ENCODE peak calls at places on chromosomes 6 and 20, in seven cellular contexts. E is heart right ventricle, N is IMR-90, R is fibroblast of the aortic adventitia, Y is astrocyte of the spinal cord, P is GM12865, G is lower leg skin. U is an unnamed sample.

GRCh38 chr20:45052698-45053440 is 48.1 kb downstream of the KCNS1 start:
- DNase-seq in E (no peak), N (peak; percentile 81), R (peak; percentile 88), Y (peak; percentile 91), P (peak; percentile 73), G (no peak), U (peak; percentile 65)

GRCh38 chr6:104855507-104855906 is 4.2 kb downstream of the HACE1 start:
- DNase-seq in E (no peak), N (peak; percentile 52), R (peak; percentile 39), Y (peak; percentile 41), P (no peak), G (no peak), U (no peak)

GRCh38 chr6:82781805-82782204 is 283.8 kb downstream of the UBE3D start:
- DNase-seq in E (no peak), N (no peak), R (no peak), Y (no peak), P (no peak), G (no peak), U (no peak)

GRCh38 chr6:31559958-31560696 is 12.0 kb upstream of the LTA start:
- DNase-seq in E (peak; percentile 85), N (peak; percentile 52), R (peak; percentile 39), Y (peak; percentile 55), P (peak; percentile 95), G (no peak), U (peak; percentile 51)

GRCh38 chr6:43629104-43629504 is at the start of gene GTPBP2:
- DNase-seq in E (peak; percentile 99), N (peak; percentile 99), R (peak; percentile 99), Y (peak; percentile 100), P (peak; percentile 99), G (peak; percentile 99), U (peak; percentile 99)

GRCh38 chr6:6834356-6835342 is 246.1 kb downstream of the LY86 start:
- DNase-seq in E (peak; percentile 24), N (no peak), R (peak; percentile 12), Y (no peak), P (no peak), G (no peak), U (no peak)

GRCh38 chr6:129030231-129030630 is 147.3 kb downstream of the LAMA2 start:
- DNase-seq in E (no peak), N (no peak), R (no peak), Y (no peak), P (no peak), G (no peak), U (no peak)

GRCh38 chr20:1802385-1803215 is 92.6 kb upstream of the SIRPA start:
- DNase-seq in E (peak; percentile 69), N (peak; percentile 76), R (peak; percentile 64), Y (peak; percentile 70), P (peak; percentile 52), G (no peak), U (peak; percentile 32)

GRCh38 chr6:135092724-135093123 is 38.1 kb upstream of the HBS1L start:
- DNase-seq in E (no peak), N (no peak), R (no peak), Y (no peak), P (no peak), G (no peak), U (no peak)

GRCh38 chr20:37920679-37921322 is 17.9 kb downstream of the VSTM2L start:
- DNase-seq in E (no peak), N (no peak), R (no peak), Y (no peak), P (peak; percentile 52), G (no peak), U (no peak)

GRCh38 chr6:15952231-15953151 is 176.4 kb upstream of the MYLIP start:
- DNase-seq in E (no peak), N (no peak), R (no peak), Y (no peak), P (no peak), G (no peak), U (no peak)

GRCh38 chr6:130252527-130253237 is 29.9 kb upstream of the SAMD3 start:
- DNase-seq in E (no peak), N (no peak), R (no peak), Y (peak; percentile 5), P (no peak), G (no peak), U (no peak)

GRCh38 chr6:118712955-118713354 is 61.6 kb upstream of the CEP85L start:
- DNase-seq in E (no peak), N (peak; percentile 44), R (peak; percentile 63), Y (peak; percentile 24), P (no peak), G (no peak), U (peak; percentile 62)

GRCh38 chr6:54737247-54737646 is 109.3 kb upstream of the FAM83B start:
- DNase-seq in E (no peak), N (no peak), R (no peak), Y (no peak), P (peak; percentile 42), G (no peak), U (no peak)

GRCh38 chr6:95548188-95548837 is 29.0 kb upstream of the MANEA start:
- DNase-seq in E (no peak), N (no peak), R (no peak), Y (no peak), P (no peak), G (no peak), U (no peak)

GRCh38 chr6:26358511-26358981 is 6.5 kb upstream of the BTN3A2 start:
- DNase-seq in E (no peak), N (no peak), R (no peak), Y (no peak), P (peak; percentile 91), G (no peak), U (no peak)

GRCh38 chr6:73739097-73739496 is 43.1 kb downstream of the CD109 start:
- DNase-seq in E (no peak), N (peak; percentile 78), R (peak; percentile 88), Y (peak; percentile 80), P (peak; percentile 79), G (no peak), U (peak; percentile 28)

GRCh38 chr6:68730291-68731054 is 95.4 kb downstream of the ADGRB3 start:
- DNase-seq in E (no peak), N (no peak), R (no peak), Y (no peak), P (no peak), G (no peak), U (no peak)

GRCh38 chr20:7151666-7152065 is 384.2 kb downstream of the BMP2 start:
- DNase-seq in E (no peak), N (no peak), R (peak; percentile 59), Y (peak; percentile 12), P (no peak), G (no peak), U (peak; percentile 0)

GRCh38 chr20:12535770-12536169 is 473.0 kb upstream of the SPTLC3 start:
- DNase-seq in E (no peak), N (no peak), R (no peak), Y (no peak), P (no peak), G (no peak), U (no peak)

GRCh38 chr6:42702200-42702599 is 20.2 kb downstream of the PRPH2 start:
- DNase-seq in E (no peak), N (peak; percentile 90), R (peak; percentile 64), Y (no peak), P (peak; percentile 35), G (no peak), U (peak; percentile 54)

GRCh38 chr6:95576621-95577316 is 566 bp upstream of the MANEA start:
- DNase-seq in E (no peak), N (peak; percentile 6), R (peak; percentile 25), Y (peak; percentile 59), P (peak; percentile 32), G (no peak), U (no peak)

GRCh38 chr6:52157301-52157930 is 28.8 kb upstream of the IL17A start:
- DNase-seq in E (no peak), N (peak; percentile 3), R (peak; percentile 29), Y (peak; percentile 20), P (peak; percentile 66), G (no peak), U (peak; percentile 1)

GRCh38 chr6:151689499-151690201 is 117.8 kb upstream of the ESR1 start:
- DNase-seq in E (no peak), N (no peak), R (peak; percentile 5), Y (no peak), P (no peak), G (no peak), U (no peak)

DNA sequence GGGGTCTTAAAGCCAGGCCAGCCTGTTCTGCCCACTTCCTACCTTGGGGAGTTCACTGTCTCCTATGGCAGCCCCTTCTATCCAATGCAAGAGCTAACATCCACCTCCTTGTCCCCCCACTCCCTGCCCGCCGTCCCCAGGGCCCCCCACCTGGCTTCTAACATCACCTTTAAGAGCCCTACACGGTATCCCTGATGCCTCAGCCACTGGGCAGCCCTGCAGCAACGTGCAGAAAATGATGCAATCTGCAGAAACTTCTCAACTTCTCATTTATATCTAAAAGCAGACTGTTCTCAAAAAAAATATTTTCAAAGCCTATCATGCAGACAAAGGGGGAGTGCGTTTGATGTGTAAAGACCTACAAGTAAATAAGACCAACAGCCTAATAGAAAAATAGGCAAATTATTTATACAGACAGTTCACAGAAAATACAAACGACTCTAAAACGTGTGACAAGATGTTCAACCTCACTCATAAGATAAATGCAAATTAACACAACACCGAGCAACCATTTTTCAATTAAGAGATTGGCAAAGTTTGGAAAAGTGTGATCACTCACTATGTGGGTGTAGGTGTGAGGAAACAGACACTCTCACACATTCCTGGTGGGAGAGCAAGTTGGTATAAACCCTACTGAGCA is 15.2 kb upstream of the HCK start:
- DNase-seq in E (no peak), N (peak; percentile 47), R (peak; percentile 73), Y (peak; percentile 12), P (no peak), G (no peak), U (no peak)
- TF ChIP-seq CTCF in E (no peak), N (no peak), R (no peak), Y (no peak), P (no peak), G (no peak), U (no peak)

DNA sequence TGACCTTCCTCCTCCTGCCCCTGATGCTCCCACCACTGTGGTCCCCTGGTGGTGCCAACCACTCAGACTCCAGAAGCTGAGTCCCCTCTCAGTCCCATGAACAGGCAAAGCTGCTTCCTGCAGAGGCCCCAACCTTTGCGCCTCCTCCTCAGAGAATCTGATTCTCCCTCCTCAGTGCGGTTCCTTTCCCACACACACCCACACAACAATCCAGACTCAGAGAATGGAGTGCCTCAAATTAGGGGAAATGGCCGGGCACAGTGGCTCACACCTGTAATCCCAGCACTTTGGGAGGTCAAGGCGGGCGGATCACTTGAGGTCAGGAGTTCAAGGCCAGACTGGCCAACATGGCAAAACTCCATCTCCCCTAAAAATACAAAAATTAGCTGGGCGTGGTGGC is 23.0 kb downstream of the RIPOR3 start:
- DNase-seq in E (no peak), N (no peak), R (no peak), Y (no peak), P (no peak), G (no peak), U (no peak)
- TF ChIP-seq CTCF in E (no peak), N (no peak), R (no peak), Y (no peak), P (no peak), G (no peak), U (no peak)

DNA sequence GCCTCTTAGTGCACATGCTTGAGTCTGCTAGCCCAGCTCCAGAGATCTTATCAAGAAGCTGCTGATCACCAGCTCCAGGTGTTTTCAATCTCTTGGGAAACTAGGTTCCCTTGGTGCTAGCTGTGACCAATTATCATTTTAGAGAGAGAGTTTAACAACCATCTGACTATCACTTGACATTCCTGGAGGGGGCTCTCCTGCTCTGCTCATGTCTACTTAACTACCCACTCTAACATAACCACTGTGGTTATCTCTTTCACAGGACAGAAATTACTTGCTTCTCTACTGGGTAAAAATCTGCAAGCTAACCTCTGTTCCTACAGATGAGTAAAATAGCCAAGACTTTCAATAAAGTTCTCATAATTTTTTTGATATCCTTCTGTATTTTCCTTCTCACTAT is 823.4 kb upstream of the GJE1 start:
- DNase-seq in E (no peak), N (no peak), R (peak; percentile 8), Y (no peak), P (peak; percentile 20), G (no peak), U (no peak)
- TF ChIP-seq CTCF in E (peak; percentile 16), N (no peak), R (no peak), Y (no peak), P (no peak), G (no peak), U (peak; percentile 38)

GRCh38 chr6:72560721-72561593 is 60.9 kb upstream of the KCNQ5 start:
- DNase-seq in E (no peak), N (peak; percentile 19), R (peak; percentile 28), Y (peak; percentile 37), P (no peak), G (no peak), U (peak; percentile 6)
- TF ChIP-seq CTCF in E (no peak), N (no peak), R (peak; percentile 22), Y (peak; percentile 8), P (peak; percentile 15), G (no peak), U (peak; percentile 26)

U was measured in brain microvascular endothelial cell.